ENCODE peak calls at places on chromosomes 2 and 18, in ten cellular contexts. G is bronchial epithelial cell; P is T-helper 1 cell; R is T-helper 2 cell; J is mesothelial cell of epicardium; A is RWPE1; E is SIG-M5; H is Daoy; K is WTC11; S is naive thymus-derived CD4-positive, alpha-beta T cell. U is an unnamed sample.

GRCh38 chr2:68767996-68768395 is 33.4 kb downstream of the ARHGAP25 start:
- DNase-seq in G (no peak), P (no peak), R (no peak), J (no peak), A (no peak), E (no peak), H (no peak), K (no peak), S (no peak), U (no peak)

GRCh38 chr2:111122631-111123421 is 2.1 kb downstream of the BCL2L11 start:
- DNase-seq in G (peak), P (peak), R (no peak), J (peak), A (peak), E (no peak), H (peak), K (peak), S (peak), U (peak)

GRCh38 chr18:80200171-80200931 is 47.0 kb downstream of the PARD6G start:
- DNase-seq in G (no peak), P (no peak), R (no peak), J (no peak), A (no peak), E (no peak), H (peak), K (peak), S (no peak), U (no peak)

GRCh38 chr2:23595601-23596251 is 210.7 kb downstream of the KLHL29 start:
- DNase-seq in G (no peak), P (no peak), R (no peak), J (no peak), A (no peak), E (no peak), H (peak), K (no peak), S (no peak), U (peak)

GRCh38 chr18:49023281-49023937 is 72.6 kb upstream of the SMAD7 start:
- DNase-seq in G (no peak), P (no peak), R (no peak), J (no peak), A (no peak), E (no peak), H (no peak), K (no peak), S (no peak), U (no peak)

GRCh38 chr18:78984941-78985784 is 5.5 kb downstream of the SALL3 start:
- DNase-seq in G (peak), P (no peak), R (no peak), J (no peak), A (peak), E (no peak), H (peak), K (peak), S (peak), U (peak)

GRCh38 chr2:207143474-207144190 is 22.1 kb downstream of the KLF7 start:
- DNase-seq in G (no peak), P (peak), R (no peak), J (no peak), A (no peak), E (peak), H (peak), K (no peak), S (peak), U (no peak)

GRCh38 chr2:112958428-112959108 is 19.2 kb upstream of the IL36G start:
- DNase-seq in G (peak), P (peak), R (no peak), J (no peak), A (peak), E (peak), H (peak), K (peak), S (peak), U (peak)

GRCh38 chr2:29920130-29920577 is 1.2 kb downstream of the ALK start:
- DNase-seq in G (peak), P (peak), R (peak), J (peak), A (peak), E (no peak), H (peak), K (peak), S (peak), U (no peak)

GRCh38 chr2:206780671-206781070 is 15.3 kb downstream of the FASTKD2 start:
- DNase-seq in G (no peak), P (no peak), R (no peak), J (no peak), A (no peak), E (no peak), H (no peak), K (no peak), S (no peak), U (no peak)

GRCh38 chr2:61967262-61967661 is 61.8 kb downstream of the COMMD1 start:
- DNase-seq in G (no peak), P (no peak), R (no peak), J (no peak), A (no peak), E (no peak), H (no peak), K (no peak), S (no peak), U (no peak)

GRCh38 chr2:1517786-1518500 is 104.7 kb downstream of the TPO start:
- DNase-seq in G (no peak), P (no peak), R (no peak), J (no peak), A (no peak), E (no peak), H (no peak), K (no peak), S (no peak), U (no peak)

GRCh38 chr2:233867993-233868532 is at the start of gene MSL3B:
- DNase-seq in G (peak), P (peak), R (peak), J (no peak), A (peak), E (no peak), H (no peak), K (peak), S (peak), U (peak)

GRCh38 chr2:100676346-100676745 is 113.6 kb downstream of the PDCL3 start:
- DNase-seq in G (no peak), P (no peak), R (no peak), J (no peak), A (no peak), E (no peak), H (no peak), K (no peak), S (no peak), U (no peak)

GRCh38 chr2:105803337-105803736 is 58.6 kb downstream of the NCK2 start:
- DNase-seq in G (peak), P (no peak), R (no peak), J (no peak), A (no peak), E (no peak), H (no peak), K (no peak), S (no peak), U (no peak)

GRCh38 chr2:62741127-62741526 is 35.6 kb downstream of the EHBP1 start:
- DNase-seq in G (no peak), P (no peak), R (no peak), J (no peak), A (no peak), E (no peak), H (no peak), K (no peak), S (no peak), U (no peak)

GRCh38 chr18:28650860-28651259 is 473.9 kb upstream of the CDH2 start:
- DNase-seq in G (peak), P (no peak), R (no peak), J (no peak), A (no peak), E (no peak), H (no peak), K (no peak), S (no peak), U (no peak)

GRCh38 chr2:102449370-102449974 is 23.6 kb upstream of the SLC9A4 start:
- DNase-seq in G (peak), P (peak), R (no peak), J (no peak), A (peak), E (no peak), H (peak), K (peak), S (peak), U (no peak)

GRCh38 chr2:74063486-74063885 is 78.8 kb downstream of the TET3 start:
- DNase-seq in G (peak), P (no peak), R (no peak), J (no peak), A (no peak), E (no peak), H (no peak), K (no peak), S (no peak), U (no peak)

GRCh38 chr2:134819334-134819733 is 19.1 kb upstream of the ACMSD start:
- DNase-seq in G (peak), P (no peak), R (no peak), J (no peak), A (peak), E (no peak), H (peak), K (no peak), S (no peak), U (no peak)

GRCh38 chr2:149098722-149099121 is 60.2 kb downstream of the LYPD6B start:
- DNase-seq in G (no peak), P (no peak), R (no peak), J (no peak), A (no peak), E (no peak), H (peak), K (no peak), S (no peak), U (no peak)

GRCh38 chr2:119255760-119256573 is 32.3 kb downstream of the STEAP3 start:
- DNase-seq in G (peak), P (no peak), R (no peak), J (no peak), A (peak), E (no peak), H (peak), K (no peak), S (no peak), U (peak)

GRCh38 chr2:236535024-236535423 is 34.6 kb upstream of the ACKR3 start:
- DNase-seq in G (peak), P (no peak), R (no peak), J (no peak), A (peak), E (no peak), H (peak), K (no peak), S (no peak), U (no peak)

GRCh38 chr2:136107238-136108033 is 10.5 kb downstream of the CXCR4 start:
- DNase-seq in G (no peak), P (no peak), R (no peak), J (no peak), A (no peak), E (no peak), H (no peak), K (no peak), S (no peak), U (no peak)

GRCh38 chr2:202377308-202377736 is 1.2 kb downstream of the BMPR2 start:
- DNase-seq in G (no peak), P (peak), R (no peak), J (no peak), A (peak), E (no peak), H (peak), K (peak), S (no peak), U (no peak)